ENCODE peak calls at places on chromosome 9, in seven cellular contexts. G is HCT116; X is uterus; N is IMR-90; J is left ventricle myocardium inferior; Y is brain microvascular endothelial cell; T is CD8-positive, alpha-beta T cell. C is an unnamed sample.

GRCh38 chr9:133087429-133088145 is 25.8 kb downstream of the CEL start:
- DNase-seq in G (no peak), X (no peak), N (no peak), J (no peak), Y (no peak), T (no peak), C (no peak)

GRCh38 chr9:117672397-117672796 is 31.8 kb upstream of the TLR4 start:
- DNase-seq in G (no peak), X (no peak), N (no peak), J (no peak), Y (peak; percentile 56), T (no peak), C (peak; percentile 16)

GRCh38 chr9:123149067-123149466 is 115.6 kb downstream of the GPR21 start:
- DNase-seq in G (no peak), X (no peak), N (no peak), J (no peak), Y (no peak), T (no peak), C (no peak)

GRCh38 chr9:135741276-135742219 is 39.6 kb downstream of the KCNT1 start:
- DNase-seq in G (no peak), X (no peak), N (no peak), J (no peak), Y (no peak), T (no peak), C (no peak)

GRCh38 chr9:4421847-4422246 is 68.4 kb upstream of the SLC1A1 start:
- DNase-seq in G (no peak), X (no peak), N (no peak), J (no peak), Y (no peak), T (no peak), C (no peak)

GRCh38 chr9:118331622-118332045 is 627.4 kb downstream of the TLR4 start:
- DNase-seq in G (no peak), X (no peak), N (no peak), J (no peak), Y (peak; percentile 59), T (no peak), C (peak; percentile 81)

GRCh38 chr9:108680946-108681345 is 174.8 kb downstream of the ACTL7B start:
- DNase-seq in G (no peak), X (no peak), N (no peak), J (no peak), Y (no peak), T (no peak), C (no peak)

GRCh38 chr9:42388146-42388690 is 204.8 kb downstream of the SPATA31A6 start:
- DNase-seq in G (no peak), X (no peak), N (no peak), J (no peak), Y (no peak), T (no peak), C (no peak)

DNA sequence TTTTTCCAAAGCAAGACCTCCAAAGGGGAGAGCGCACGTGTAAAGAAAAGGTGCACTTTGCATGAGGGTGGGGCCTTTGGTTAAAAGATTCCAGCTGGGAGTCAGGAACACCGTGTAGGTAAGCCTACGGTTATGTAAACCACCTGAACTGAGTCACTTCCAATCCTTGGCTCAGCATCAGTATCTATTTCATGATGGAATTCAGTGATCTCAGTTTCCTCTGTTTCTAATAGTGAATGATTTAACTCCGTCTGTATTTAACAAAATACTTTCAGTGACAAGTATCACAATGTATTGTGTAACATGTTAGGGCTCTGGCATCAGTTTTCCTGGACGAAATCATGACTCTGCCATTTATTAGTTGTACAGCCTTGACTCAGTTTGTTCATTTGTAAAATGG is 1.3 kb upstream of the SVEP1 start:
- DNase-seq in G (no peak), X (no peak), N (peak; percentile 57), J (no peak), Y (no peak), T (no peak), C (no peak)
- H3K27me3 ChIP-seq in G (no peaks in the 10 kb centered on the region), X (peaks cover 14% of the 10 kb centered on the region), N (no peaks in the 10 kb centered on the region), J (peaks cover 83% of the 10 kb centered on the region), Y (no peaks in the 10 kb centered on the region), T (no peaks in the 10 kb centered on the region), C (peaks cover 18% of the 10 kb centered on the region)

DNA sequence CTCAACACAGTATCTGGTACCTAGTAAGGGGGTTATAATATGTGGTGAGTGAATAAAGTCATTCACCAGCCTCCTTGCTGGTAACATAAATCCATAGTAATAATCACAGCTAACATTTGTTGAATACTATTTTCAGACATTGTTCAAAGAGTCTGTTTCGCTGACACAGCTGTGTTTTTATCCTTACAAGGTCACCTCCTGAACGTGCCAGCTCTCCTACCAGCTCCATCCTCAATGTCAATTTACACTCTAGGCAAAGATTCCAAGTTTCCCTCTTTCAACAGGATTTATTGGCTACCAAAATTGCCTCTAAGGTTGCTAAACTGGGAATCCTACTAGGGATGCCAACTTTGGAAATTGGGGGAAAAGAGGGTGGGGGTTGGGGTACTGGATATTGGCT is 30.7 kb upstream of the SMC5 start:
- DNase-seq in G (no peak), X (no peak), N (no peak), J (no peak), Y (no peak), T (no peak), C (no peak)
- TF ChIP-seq CTCF in G (no peak), X (no peak), N (no peak), J (no peak), Y (no peak), T (no peak), C (no peak)

GRCh38 chr9:86795861-86796497 is 151.3 kb downstream of the GAS1 start:
- DNase-seq in G (no peak), X (peak; percentile 66), N (peak; percentile 83), J (peak; percentile 56), Y (peak; percentile 16), T (no peak), C (no peak)

GRCh38 chr9:86796671-86797070 is 150.6 kb downstream of the GAS1 start:
- DNase-seq in G (no peak), X (no peak), N (no peak), J (no peak), Y (no peak), T (no peak), C (no peak)

GRCh38 chr9:86795047-86795437 is 152.3 kb downstream of the GAS1 start:
- DNase-seq in G (no peak), X (peak; percentile 54), N (no peak), J (no peak), Y (no peak), T (no peak), C (no peak)

GRCh38 chr9:86792136-86792535 is 155.2 kb downstream of the GAS1 start:
- DNase-seq in G (peak; percentile 38), X (no peak), N (peak; percentile 63), J (no peak), Y (no peak), T (no peak), C (peak; percentile 35)

GRCh38 chr9:86794356-86795046 is 152.8 kb downstream of the GAS1 start:
- DNase-seq in G (no peak), X (peak; percentile 59), N (peak; percentile 79), J (no peak), Y (peak; percentile 27), T (no peak), C (no peak)
- H3K4me3 ChIP-seq in G (no peak overlapping the region), X (no peak overlapping the region), N (no peak overlapping the region), J (peak overlapping the region; percentile 32), Y (no peak overlapping the region), T (no peak overlapping the region), C (no peak overlapping the region)

DNA sequence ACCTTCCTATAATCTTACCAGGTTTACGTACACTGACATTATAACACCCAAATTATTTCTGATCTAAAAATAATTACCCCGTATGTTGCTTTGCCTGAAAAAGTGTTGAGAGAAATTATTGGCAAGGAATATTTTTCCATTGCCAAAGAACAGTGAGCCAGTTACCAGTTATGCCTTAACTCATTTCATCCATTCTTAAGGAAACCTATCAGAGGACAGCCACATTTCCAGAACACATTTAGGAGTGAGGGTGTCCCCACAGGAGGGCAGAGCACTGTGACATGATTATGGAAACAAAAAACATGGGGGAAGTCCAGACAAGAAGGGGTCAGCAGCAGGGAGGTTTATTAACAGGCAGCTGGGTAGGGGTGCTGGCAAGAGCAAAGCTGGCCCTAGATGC is 52.2 kb downstream of the GABBR2 start:
- DNase-seq in G (no peak), X (no peak), N (no peak), J (no peak), Y (no peak), T (no peak), C (no peak)
- H3K27me3 ChIP-seq in G (no peaks in the 10 kb centered on the region), X (no peaks in the 10 kb centered on the region), N (no peaks in the 10 kb centered on the region), J (peaks cover 9% of the 10 kb centered on the region), Y (no peaks in the 10 kb centered on the region), T (no peaks in the 10 kb centered on the region), C (no peaks in the 10 kb centered on the region)

GRCh38 chr9:124388275-124389048 is 26.8 kb downstream of the PSMB7 start:
- DNase-seq in G (no peak), X (no peak), N (no peak), J (no peak), Y (no peak), T (no peak), C (no peak)
- TF ChIP-seq CTCF in G (no peak), X (no peak), N (no peak), J (no peak), Y (no peak), T (no peak), C (no peak)

GRCh38 chr9:137157618-137158502 is 12.0 kb downstream of the LRRC26 start:
- DNase-seq in G (no peak), X (no peak), N (no peak), J (no peak), Y (no peak), T (no peak), C (no peak)
- H3K4me3 ChIP-seq in G (no peak overlapping the region), X (no peak overlapping the region), N (no peak overlapping the region), J (no peak overlapping the region), Y (no peak overlapping the region), T (no peak overlapping the region), C (no peak overlapping the region)

DNA sequence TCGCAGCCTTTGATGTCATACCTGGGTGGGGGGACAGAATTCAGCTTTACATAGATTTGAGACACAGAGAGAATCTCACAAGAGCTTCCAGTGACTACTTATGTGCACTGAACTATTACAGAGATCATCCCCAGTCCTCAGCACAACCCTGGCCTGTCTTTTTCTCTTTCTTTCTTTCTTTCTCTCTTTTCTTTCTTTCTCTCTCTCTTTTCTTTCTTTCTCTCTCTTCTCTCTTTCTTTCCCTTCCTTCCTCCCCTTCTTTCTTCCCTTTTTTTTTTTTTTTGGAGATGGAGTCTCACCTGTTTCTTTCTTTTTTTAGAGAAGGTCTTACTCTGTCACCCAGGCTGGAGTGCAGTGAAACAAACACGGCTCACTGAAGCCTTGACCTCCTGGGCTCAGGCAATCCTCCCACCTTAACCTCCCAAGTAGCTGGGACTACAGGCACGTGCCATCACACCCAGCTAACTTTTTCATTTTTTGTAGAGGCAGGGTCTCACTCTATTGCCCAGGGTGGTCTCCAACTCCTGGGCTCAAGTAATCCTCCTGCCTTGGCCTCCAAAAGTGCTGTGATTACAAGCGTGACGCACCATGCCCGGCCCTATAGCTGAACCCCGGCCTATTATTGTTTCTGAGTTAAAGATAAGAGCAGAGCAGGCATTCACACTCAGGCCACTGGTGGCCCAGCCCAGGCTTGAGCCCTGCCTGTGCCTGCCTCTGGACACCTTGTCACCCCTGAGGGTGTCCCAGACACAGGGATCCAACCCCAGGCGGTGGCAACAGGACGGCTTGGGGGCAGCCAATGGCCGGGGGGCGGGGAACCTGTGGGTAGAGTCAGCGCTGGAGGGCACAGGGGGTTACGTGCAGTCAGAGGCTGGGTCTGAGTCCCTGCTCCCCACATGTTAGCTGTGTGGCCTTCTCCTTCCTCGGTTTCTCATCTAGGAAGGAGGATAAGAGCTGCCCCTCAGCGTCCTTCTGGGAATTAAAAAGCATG is 4.3 kb downstream of the PIP5KL1 start:
- DNase-seq in G (no peak), X (no peak), N (no peak), J (no peak), Y (no peak), T (no peak), C (no peak)
- H3K27me3 ChIP-seq in G (no peaks in the 10 kb centered on the region), X (peaks cover 12% of the 10 kb centered on the region), N (no peaks in the 10 kb centered on the region), J (peaks cover 76% of the 10 kb centered on the region), Y (no peaks in the 10 kb centered on the region), T (no peaks in the 10 kb centered on the region), C (peaks cover 14% of the 10 kb centered on the region)